ENCODE peak calls at places on chromosomes 3 and 15, in ten cellular contexts. One of them, this sample, is unnamed.

GRCh38 chr3:264394-265156 is 68.0 kb downstream of the CHL1 start:
- DNase-seq in DND-41: no peak
- DNase-seq in lower lobe of right lung: no peak
- DNase-seq in Peyer's patch: no peak
- DNase-seq in GM23338: no peak
- DNase-seq in cardiac muscle cell: peak; percentile 10
- DNase-seq in pancreas: no peak
- DNase-seq in CD8-positive, alpha-beta T cell: no peak
- DNase-seq in kidney: no peak
- DNase-seq in heart left ventricle: no peak
- DNase-seq in this sample: no peak

GRCh38 chr15:72599855-72600464 is 54.5 kb upstream of the GOLGA6B start:
- DNase-seq in DND-41: peak; percentile 16
- DNase-seq in lower lobe of right lung: no peak
- DNase-seq in Peyer's patch: no peak
- DNase-seq in GM23338: peak; percentile 67
- DNase-seq in cardiac muscle cell: peak; percentile 75
- DNase-seq in pancreas: no peak
- DNase-seq in CD8-positive, alpha-beta T cell: no peak
- DNase-seq in kidney: no peak
- DNase-seq in heart left ventricle: no peak
- DNase-seq in this sample: no peak

GRCh38 chr3:56837196-56837955 is 35.6 kb upstream of the ARHGEF3 start:
- DNase-seq in DND-41: peak; percentile 55
- DNase-seq in lower lobe of right lung: no peak
- DNase-seq in Peyer's patch: no peak
- DNase-seq in GM23338: no peak
- DNase-seq in cardiac muscle cell: no peak
- DNase-seq in pancreas: no peak
- DNase-seq in CD8-positive, alpha-beta T cell: no peak
- DNase-seq in kidney: no peak
- DNase-seq in heart left ventricle: no peak
- DNase-seq in this sample: peak; percentile 51

GRCh38 chr3:48564022-48564421 is 441 bp upstream of the UCN2 start:
- DNase-seq in DND-41: no peak
- DNase-seq in lower lobe of right lung: peak; percentile 84
- DNase-seq in Peyer's patch: no peak
- DNase-seq in GM23338: no peak
- DNase-seq in cardiac muscle cell: peak; percentile 72
- DNase-seq in pancreas: peak; percentile 56
- DNase-seq in CD8-positive, alpha-beta T cell: peak; percentile 49
- DNase-seq in kidney: no peak
- DNase-seq in heart left ventricle: peak; percentile 32
- DNase-seq in this sample: no peak

GRCh38 chr3:150022406-150023238 is 51.9 kb upstream of the PFN2 start:
- DNase-seq in DND-41: no peak
- DNase-seq in lower lobe of right lung: no peak
- DNase-seq in Peyer's patch: no peak
- DNase-seq in GM23338: no peak
- DNase-seq in cardiac muscle cell: peak; percentile 40
- DNase-seq in pancreas: no peak
- DNase-seq in CD8-positive, alpha-beta T cell: no peak
- DNase-seq in kidney: no peak
- DNase-seq in heart left ventricle: no peak
- DNase-seq in this sample: no peak

GRCh38 chr3:155386817-155387403 is 93.4 kb upstream of the STRIT1 start:
- DNase-seq in DND-41: no peak
- DNase-seq in lower lobe of right lung: no peak
- DNase-seq in Peyer's patch: no peak
- DNase-seq in GM23338: no peak
- DNase-seq in cardiac muscle cell: no peak
- DNase-seq in pancreas: no peak
- DNase-seq in CD8-positive, alpha-beta T cell: no peak
- DNase-seq in kidney: no peak
- DNase-seq in heart left ventricle: no peak
- DNase-seq in this sample: no peak

GRCh38 chr3:172787746-172788145 is 37.2 kb downstream of the ECT2 start:
- DNase-seq in DND-41: no peak
- DNase-seq in lower lobe of right lung: no peak
- DNase-seq in Peyer's patch: no peak
- DNase-seq in GM23338: no peak
- DNase-seq in cardiac muscle cell: no peak
- DNase-seq in pancreas: no peak
- DNase-seq in CD8-positive, alpha-beta T cell: no peak
- DNase-seq in kidney: no peak
- DNase-seq in heart left ventricle: no peak
- DNase-seq in this sample: no peak

GRCh38 chr15:74364936-74365618 is 2.4 kb downstream of the CYP11A1 start:
- DNase-seq in DND-41: no peak
- DNase-seq in lower lobe of right lung: no peak
- DNase-seq in Peyer's patch: no peak
- DNase-seq in GM23338: peak; percentile 54
- DNase-seq in cardiac muscle cell: no peak
- DNase-seq in pancreas: no peak
- DNase-seq in CD8-positive, alpha-beta T cell: no peak
- DNase-seq in kidney: peak; percentile 51
- DNase-seq in heart left ventricle: no peak
- DNase-seq in this sample: no peak

GRCh38 chr3:79040091-79040490 is 727.7 kb downstream of the ROBO1 start:
- DNase-seq in DND-41: no peak
- DNase-seq in lower lobe of right lung: no peak
- DNase-seq in Peyer's patch: no peak
- DNase-seq in GM23338: no peak
- DNase-seq in cardiac muscle cell: no peak
- DNase-seq in pancreas: no peak
- DNase-seq in CD8-positive, alpha-beta T cell: no peak
- DNase-seq in kidney: no peak
- DNase-seq in heart left ventricle: no peak
- DNase-seq in this sample: no peak

GRCh38 chr3:183252973-183253363 is at the start of gene B3GNT5:
- DNase-seq in DND-41: no peak
- DNase-seq in lower lobe of right lung: peak; percentile 90
- DNase-seq in Peyer's patch: peak; percentile 29
- DNase-seq in GM23338: peak; percentile 84
- DNase-seq in cardiac muscle cell: peak; percentile 38
- DNase-seq in pancreas: peak; percentile 83
- DNase-seq in CD8-positive, alpha-beta T cell: no peak
- DNase-seq in kidney: peak; percentile 81
- DNase-seq in heart left ventricle: peak; percentile 46
- DNase-seq in this sample: no peak

GRCh38 chr3:171374661-171375285 is 85.4 kb downstream of the TNIK start:
- DNase-seq in DND-41: no peak
- DNase-seq in lower lobe of right lung: no peak
- DNase-seq in Peyer's patch: no peak
- DNase-seq in GM23338: no peak
- DNase-seq in cardiac muscle cell: peak; percentile 71
- DNase-seq in pancreas: no peak
- DNase-seq in CD8-positive, alpha-beta T cell: no peak
- DNase-seq in kidney: no peak
- DNase-seq in heart left ventricle: no peak
- DNase-seq in this sample: no peak

GRCh38 chr3:175535351-175535750 is 676.2 kb downstream of the NAALADL2 start:
- DNase-seq in DND-41: no peak
- DNase-seq in lower lobe of right lung: no peak
- DNase-seq in Peyer's patch: no peak
- DNase-seq in GM23338: no peak
- DNase-seq in cardiac muscle cell: no peak
- DNase-seq in pancreas: no peak
- DNase-seq in CD8-positive, alpha-beta T cell: no peak
- DNase-seq in kidney: no peak
- DNase-seq in heart left ventricle: no peak
- DNase-seq in this sample: no peak

GRCh38 chr15:23869391-23869790 is 182.3 kb upstream of the NDN start:
- DNase-seq in DND-41: no peak
- DNase-seq in lower lobe of right lung: peak; percentile 58
- DNase-seq in Peyer's patch: no peak
- DNase-seq in GM23338: peak; percentile 92
- DNase-seq in cardiac muscle cell: peak; percentile 16
- DNase-seq in pancreas: peak; percentile 69
- DNase-seq in CD8-positive, alpha-beta T cell: no peak
- DNase-seq in kidney: peak; percentile 78
- DNase-seq in heart left ventricle: no peak
- DNase-seq in this sample: no peak

GRCh38 chr3:154018100-154018696 is 103.0 kb upstream of the ARHGEF26 start:
- DNase-seq in DND-41: peak; percentile 31
- DNase-seq in lower lobe of right lung: no peak
- DNase-seq in Peyer's patch: no peak
- DNase-seq in GM23338: peak; percentile 86
- DNase-seq in cardiac muscle cell: peak; percentile 43
- DNase-seq in pancreas: no peak
- DNase-seq in CD8-positive, alpha-beta T cell: peak; percentile 27
- DNase-seq in kidney: no peak
- DNase-seq in heart left ventricle: no peak
- DNase-seq in this sample: no peak

DNA sequence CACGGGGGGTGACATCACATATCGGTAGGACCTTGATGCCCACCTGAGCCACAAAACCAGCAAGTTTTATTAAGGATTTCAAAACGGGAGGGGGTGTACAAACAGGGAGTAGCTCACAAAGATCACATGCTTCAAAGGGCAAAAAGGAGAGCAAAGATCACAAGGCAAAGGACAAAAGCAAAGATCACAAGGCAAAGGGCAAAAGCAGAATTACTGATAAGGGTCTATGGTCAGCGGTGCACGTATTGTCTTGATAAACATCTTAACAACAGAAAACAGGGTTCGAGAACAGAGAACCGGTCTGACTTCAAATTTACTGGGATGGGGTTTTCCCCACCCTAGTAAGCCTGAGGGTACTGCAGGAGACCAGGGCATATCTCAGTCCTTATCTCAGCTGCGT is 143.5 kb upstream of the LPP start:
- DNase-seq in DND-41: no peak
- DNase-seq in lower lobe of right lung: no peak
- DNase-seq in Peyer's patch: no peak
- DNase-seq in GM23338: no peak
- DNase-seq in cardiac muscle cell: no peak
- DNase-seq in pancreas: no peak
- DNase-seq in CD8-positive, alpha-beta T cell: no peak
- DNase-seq in kidney: no peak
- DNase-seq in heart left ventricle: no peak
- DNase-seq in this sample: no peak
- TF ChIP-seq CTCF in DND-41: no peak
- TF ChIP-seq CTCF in lower lobe of right lung: no peak
- TF ChIP-seq CTCF in Peyer's patch: no peak
- TF ChIP-seq CTCF in GM23338: no peak
- TF ChIP-seq CTCF in cardiac muscle cell: no peak
- TF ChIP-seq CTCF in pancreas: no peak
- TF ChIP-seq CTCF in CD8-positive, alpha-beta T cell: no peak
- TF ChIP-seq CTCF in kidney: no peak
- TF ChIP-seq CTCF in heart left ventricle: no peak
- TF ChIP-seq CTCF in this sample: no peak

GRCh38 chr15:89305395-89305794 is 29.2 kb downstream of the POLG start:
- DNase-seq in DND-41: no peak
- DNase-seq in lower lobe of right lung: no peak
- DNase-seq in Peyer's patch: no peak
- DNase-seq in GM23338: no peak
- DNase-seq in cardiac muscle cell: no peak
- DNase-seq in pancreas: no peak
- DNase-seq in CD8-positive, alpha-beta T cell: no peak
- DNase-seq in kidney: no peak
- DNase-seq in heart left ventricle: no peak
- DNase-seq in this sample: no peak

GRCh38 chr15:89303986-89304385 is 30.6 kb downstream of the POLG start:
- DNase-seq in DND-41: no peak
- DNase-seq in lower lobe of right lung: no peak
- DNase-seq in Peyer's patch: no peak
- DNase-seq in GM23338: no peak
- DNase-seq in cardiac muscle cell: no peak
- DNase-seq in pancreas: no peak
- DNase-seq in CD8-positive, alpha-beta T cell: no peak
- DNase-seq in kidney: no peak
- DNase-seq in heart left ventricle: no peak
- DNase-seq in this sample: no peak

GRCh38 chr15:89307791-89308190 is 26.8 kb downstream of the POLG start:
- DNase-seq in DND-41: no peak
- DNase-seq in lower lobe of right lung: no peak
- DNase-seq in Peyer's patch: no peak
- DNase-seq in GM23338: no peak
- DNase-seq in cardiac muscle cell: no peak
- DNase-seq in pancreas: no peak
- DNase-seq in CD8-positive, alpha-beta T cell: no peak
- DNase-seq in kidney: no peak
- DNase-seq in heart left ventricle: no peak
- DNase-seq in this sample: no peak

GRCh38 chr15:89301304-89302089 is 33.1 kb downstream of the POLG start:
- DNase-seq in DND-41: no peak
- DNase-seq in lower lobe of right lung: no peak
- DNase-seq in Peyer's patch: no peak
- DNase-seq in GM23338: no peak
- DNase-seq in cardiac muscle cell: no peak
- DNase-seq in pancreas: no peak
- DNase-seq in CD8-positive, alpha-beta T cell: no peak
- DNase-seq in kidney: no peak
- DNase-seq in heart left ventricle: no peak
- DNase-seq in this sample: no peak

GRCh38 chr15:89307046-89307587 is 27.5 kb downstream of the POLG start:
- DNase-seq in DND-41: no peak
- DNase-seq in lower lobe of right lung: no peak
- DNase-seq in Peyer's patch: no peak
- DNase-seq in GM23338: no peak
- DNase-seq in cardiac muscle cell: peak; percentile 26
- DNase-seq in pancreas: no peak
- DNase-seq in CD8-positive, alpha-beta T cell: no peak
- DNase-seq in kidney: no peak
- DNase-seq in heart left ventricle: no peak
- DNase-seq in this sample: no peak
- H3K36me3 ChIP-seq in DND-41: peaks cover 90% of the 10 kb centered on the region
- H3K36me3 ChIP-seq in lower lobe of right lung: no peaks in the 10 kb centered on the region
- H3K36me3 ChIP-seq in Peyer's patch: no peaks in the 10 kb centered on the region
- H3K36me3 ChIP-seq in GM23338: peaks cover 64% of the 10 kb centered on the region
- H3K36me3 ChIP-seq in cardiac muscle cell: no peaks in the 10 kb centered on the region
- H3K36me3 ChIP-seq in pancreas: no peaks in the 10 kb centered on the region
- H3K36me3 ChIP-seq in CD8-positive, alpha-beta T cell: no peaks in the 10 kb centered on the region
- H3K36me3 ChIP-seq in kidney: no peaks in the 10 kb centered on the region
- H3K36me3 ChIP-seq in heart left ventricle: no peaks in the 10 kb centered on the region
- H3K36me3 ChIP-seq in this sample: peaks cover 26% of the 10 kb centered on the region

GRCh38 chr3:160678447-160678846 is 1.5 kb downstream of the ARL14 start:
- DNase-seq in DND-41: no peak
- DNase-seq in lower lobe of right lung: no peak
- DNase-seq in Peyer's patch: no peak
- DNase-seq in GM23338: no peak
- DNase-seq in cardiac muscle cell: no peak
- DNase-seq in pancreas: no peak
- DNase-seq in CD8-positive, alpha-beta T cell: no peak
- DNase-seq in kidney: no peak
- DNase-seq in heart left ventricle: no peak
- DNase-seq in this sample: no peak
- H3K4me3 ChIP-seq in DND-41: no peak overlapping the region
- H3K4me3 ChIP-seq in lower lobe of right lung: no peak overlapping the region
- H3K4me3 ChIP-seq in Peyer's patch: peak overlapping the region; percentile 42
- H3K4me3 ChIP-seq in GM23338: no peak overlapping the region
- H3K4me3 ChIP-seq in cardiac muscle cell: no peak overlapping the region
- H3K4me3 ChIP-seq in pancreas: peak overlapping the region; percentile 6
- H3K4me3 ChIP-seq in CD8-positive, alpha-beta T cell: no peak overlapping the region
- H3K4me3 ChIP-seq in kidney: no peak overlapping the region
- H3K4me3 ChIP-seq in heart left ventricle: no peak overlapping the region
- H3K4me3 ChIP-seq in this sample: no peak overlapping the region

DNA sequence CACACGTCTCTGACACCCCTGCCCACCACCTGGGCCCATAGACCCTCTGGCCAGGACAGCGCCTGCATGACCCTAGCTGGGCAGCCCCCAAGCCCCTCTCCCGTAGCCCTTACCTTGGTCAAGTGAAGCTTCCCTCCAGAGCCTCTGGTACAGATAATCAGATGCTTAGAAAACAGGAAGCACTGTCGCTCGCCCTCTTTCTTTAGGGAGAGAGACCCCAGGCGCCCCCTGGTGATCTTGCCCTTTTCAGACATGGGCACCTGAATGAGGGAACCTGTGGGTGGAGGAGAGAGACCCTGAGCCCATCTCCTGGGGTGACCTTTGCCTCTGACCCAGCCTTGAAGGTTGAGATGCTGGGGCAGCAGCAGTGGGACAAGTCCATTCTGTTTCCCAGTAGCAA is 65.4 kb downstream of the RASGRF1 start:
- DNase-seq in DND-41: peak; percentile 48
- DNase-seq in lower lobe of right lung: peak; percentile 46
- DNase-seq in Peyer's patch: peak; percentile 83
- DNase-seq in GM23338: peak; percentile 56
- DNase-seq in cardiac muscle cell: no peak
- DNase-seq in pancreas: no peak
- DNase-seq in CD8-positive, alpha-beta T cell: no peak
- DNase-seq in kidney: peak; percentile 18
- DNase-seq in heart left ventricle: no peak
- DNase-seq in this sample: no peak
- TF ChIP-seq CTCF in DND-41: peak; percentile 48
- TF ChIP-seq CTCF in lower lobe of right lung: no peak
- TF ChIP-seq CTCF in Peyer's patch: no peak
- TF ChIP-seq CTCF in GM23338: peak; percentile 66
- TF ChIP-seq CTCF in cardiac muscle cell: peak; percentile 23
- TF ChIP-seq CTCF in pancreas: no peak
- TF ChIP-seq CTCF in CD8-positive, alpha-beta T cell: no peak
- TF ChIP-seq CTCF in kidney: no peak
- TF ChIP-seq CTCF in heart left ventricle: no peak
- TF ChIP-seq CTCF in this sample: peak; percentile 48

This sample was measured in GM06990.